ENCODE peak calls at places on chromosomes 13 and 19, in four cellular contexts. One of them, this sample, is unnamed.

GRCh38 chr19:2270572-2271515 is 11.1 kb downstream of the PEAK3 start:
- DNase-seq in HFF-Myc: no peak
- DNase-seq in psoas muscle: peak; percentile 95
- DNase-seq in Caco-2: peak; percentile 84
- DNase-seq in this sample: no peak

GRCh38 chr19:15124572-15125231 is 17.5 kb downstream of the SYDE1 start:
- DNase-seq in HFF-Myc: no peak
- DNase-seq in Caco-2: no peak
- DNase-seq in psoas muscle: peak; percentile 61
- DNase-seq in this sample: no peak

GRCh38 chr13:24306632-24307031 is 2.7 kb upstream of the C1QTNF9 start:
- DNase-seq in HFF-Myc: no peak
- DNase-seq in Caco-2: no peak
- DNase-seq in psoas muscle: no peak
- DNase-seq in this sample: peak; percentile 6

GRCh38 chr13:23372264-23372905 is 61.1 kb downstream of the SACS start:
- DNase-seq in psoas muscle: no peak
- DNase-seq in Caco-2: no peak
- DNase-seq in HFF-Myc: no peak
- DNase-seq in this sample: no peak

GRCh38 chr19:15812059-15812722 is 3.3 kb downstream of the OR10H1 start:
- DNase-seq in HFF-Myc: no peak
- DNase-seq in Caco-2: peak; percentile 33
- DNase-seq in psoas muscle: no peak
- DNase-seq in this sample: no peak

GRCh38 chr13:112697756-112698655 is 8.2 kb downstream of the ATP11A start:
- DNase-seq in Caco-2: no peak
- DNase-seq in HFF-Myc: no peak
- DNase-seq in psoas muscle: peak; percentile 66
- DNase-seq in this sample: no peak

GRCh38 chr13:111326981-111327642 is 6.7 kb downstream of the TEX29 start:
- DNase-seq in HFF-Myc: no peak
- DNase-seq in psoas muscle: no peak
- DNase-seq in Caco-2: no peak
- DNase-seq in this sample: no peak

GRCh38 chr19:14198384-14199376 is 7.3 kb downstream of the ADGRL1 start:
- DNase-seq in Caco-2: no peak
- DNase-seq in psoas muscle: no peak
- DNase-seq in HFF-Myc: no peak
- DNase-seq in this sample: no peak

GRCh38 chr13:25874907-25875306 is 176.9 kb downstream of the SHISA2 start:
- DNase-seq in HFF-Myc: no peak
- DNase-seq in Caco-2: no peak
- DNase-seq in psoas muscle: no peak
- DNase-seq in this sample: no peak

GRCh38 chr13:95643814-95644598 is 500 bp downstream of the DZIP1 start:
- DNase-seq in psoas muscle: peak; percentile 59
- DNase-seq in HFF-Myc: no peak
- DNase-seq in Caco-2: no peak
- DNase-seq in this sample: no peak

GRCh38 chr19:7959209-7959608 is 15.7 kb upstream of the TIMM44 start:
- DNase-seq in HFF-Myc: no peak
- DNase-seq in psoas muscle: no peak
- DNase-seq in Caco-2: no peak
- DNase-seq in this sample: no peak

GRCh38 chr19:9885077-9885552 is 50.0 kb downstream of the PIN1 start:
- DNase-seq in Caco-2: peak; percentile 9
- DNase-seq in psoas muscle: peak; percentile 73
- DNase-seq in HFF-Myc: no peak
- DNase-seq in this sample: no peak

GRCh38 chr13:94362411-94362909 is 117.0 kb downstream of the DCT start:
- DNase-seq in Caco-2: peak; percentile 74
- DNase-seq in psoas muscle: no peak
- DNase-seq in HFF-Myc: peak; percentile 87
- DNase-seq in this sample: peak; percentile 63

GRCh38 chr13:93549326-93549855 is 322.8 kb downstream of the GPC6 start:
- DNase-seq in HFF-Myc: peak; percentile 7
- DNase-seq in Caco-2: no peak
- DNase-seq in psoas muscle: no peak
- DNase-seq in this sample: peak; percentile 63

GRCh38 chr19:51690359-51691121 is 2.6 kb upstream of the SPACA6 start:
- DNase-seq in Caco-2: no peak
- DNase-seq in HFF-Myc: no peak
- DNase-seq in psoas muscle: peak; percentile 80
- DNase-seq in this sample: no peak

GRCh38 chr13:114339779-114340534 is 25.7 kb downstream of the CHAMP1 start:
- DNase-seq in HFF-Myc: no peak
- DNase-seq in psoas muscle: peak; percentile 62
- DNase-seq in Caco-2: peak; percentile 32
- DNase-seq in this sample: no peak

GRCh38 chr19:6761053-6761676 is 6.1 kb downstream of the SH2D3A start:
- DNase-seq in HFF-Myc: no peak
- DNase-seq in psoas muscle: no peak
- DNase-seq in Caco-2: peak; percentile 53
- DNase-seq in this sample: no peak

GRCh38 chr13:34013061-34013460 is 195.1 kb downstream of the RFC3 start:
- DNase-seq in HFF-Myc: no peak
- DNase-seq in Caco-2: no peak
- DNase-seq in psoas muscle: no peak
- DNase-seq in this sample: no peak

GRCh38 chr19:29467824-29468401 is 57.9 kb upstream of the VSTM2B start:
- DNase-seq in Caco-2: peak; percentile 49
- DNase-seq in psoas muscle: no peak
- DNase-seq in HFF-Myc: peak; percentile 4
- DNase-seq in this sample: no peak
- TF ChIP-seq CTCF in Caco-2: peak; percentile 72
- TF ChIP-seq CTCF in psoas muscle: no peak
- TF ChIP-seq CTCF in HFF-Myc: peak; percentile 28
- TF ChIP-seq CTCF in this sample: peak; percentile 45

GRCh38 chr13:91375119-91375729 is 23.2 kb upstream of the GPC5 start:
- DNase-seq in Caco-2: peak; percentile 30
- DNase-seq in psoas muscle: no peak
- DNase-seq in HFF-Myc: no peak
- DNase-seq in this sample: no peak
- TF ChIP-seq CTCF in Caco-2: peak; percentile 63
- TF ChIP-seq CTCF in psoas muscle: peak; percentile 19
- TF ChIP-seq CTCF in HFF-Myc: peak; percentile 46
- TF ChIP-seq CTCF in this sample: peak; percentile 64

DNA sequence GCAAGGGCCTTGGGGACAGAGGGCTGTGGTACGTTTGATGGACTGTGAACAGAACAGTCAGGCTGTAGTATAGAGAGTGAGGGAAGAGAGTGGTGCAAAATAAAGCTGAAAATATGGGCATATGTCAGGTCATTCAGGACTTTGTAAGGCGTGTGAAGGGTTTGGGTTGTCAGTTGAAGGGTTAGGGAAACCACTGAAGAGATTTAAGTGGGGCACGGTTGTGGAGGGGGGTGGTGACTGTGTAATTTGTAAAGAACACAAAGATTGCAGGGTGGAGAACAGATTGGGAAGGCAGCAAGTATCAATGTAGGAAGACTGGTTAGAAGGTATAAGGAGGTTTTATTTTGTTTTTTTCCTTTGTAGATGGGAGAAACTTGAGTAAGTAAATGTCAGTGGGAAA is 349.8 kb downstream of the DLEU7 start:
- DNase-seq in Caco-2: no peak
- DNase-seq in psoas muscle: no peak
- DNase-seq in HFF-Myc: no peak
- DNase-seq in this sample: no peak
- TF ChIP-seq CTCF in Caco-2: no peak
- TF ChIP-seq CTCF in psoas muscle: no peak
- TF ChIP-seq CTCF in HFF-Myc: no peak
- TF ChIP-seq CTCF in this sample: no peak

GRCh38 chr13:38684714-38685113 is 2.2 kb upstream of the FREM2 start:
- DNase-seq in HFF-Myc: no peak
- DNase-seq in Caco-2: peak; percentile 70
- DNase-seq in psoas muscle: no peak
- DNase-seq in this sample: no peak

GRCh38 chr13:38688674-38689073 is 1.8 kb downstream of the FREM2 start:
- DNase-seq in psoas muscle: no peak
- DNase-seq in HFF-Myc: no peak
- DNase-seq in Caco-2: no peak
- DNase-seq in this sample: no peak

GRCh38 chr13:38686635-38687245 is at the start of gene FREM2:
- DNase-seq in psoas muscle: peak; percentile 66
- DNase-seq in HFF-Myc: no peak
- DNase-seq in Caco-2: peak; percentile 93
- DNase-seq in this sample: peak; percentile 56

GRCh38 chr13:38687246-38688229 is 661 bp downstream of the FREM2 start:
- DNase-seq in HFF-Myc: no peak
- DNase-seq in psoas muscle: peak; percentile 63
- DNase-seq in Caco-2: no peak
- DNase-seq in this sample: no peak

GRCh38 chr13:38685974-38686571 is 804 bp upstream of the FREM2 start:
- DNase-seq in HFF-Myc: no peak
- DNase-seq in Caco-2: peak; percentile 79
- DNase-seq in psoas muscle: no peak
- DNase-seq in this sample: peak; percentile 39
- TF ChIP-seq CTCF in HFF-Myc: no peak
- TF ChIP-seq CTCF in Caco-2: peak; percentile 49
- TF ChIP-seq CTCF in psoas muscle: peak; percentile 58
- TF ChIP-seq CTCF in this sample: peak; percentile 74

GRCh38 chr19:55461259-55461973 is at the start of gene ISOC2:
- DNase-seq in HFF-Myc: peak; percentile 98
- DNase-seq in Caco-2: peak; percentile 100
- DNase-seq in psoas muscle: peak; percentile 100
- DNase-seq in this sample: peak; percentile 86
- TF ChIP-seq CTCF in HFF-Myc: no peak
- TF ChIP-seq CTCF in Caco-2: no peak
- TF ChIP-seq CTCF in psoas muscle: no peak
- TF ChIP-seq CTCF in this sample: no peak

This sample was measured in epithelial cell of proximal tubule.